ENCODE peak calls at places on chromosomes 4 and X, in six cellular contexts. J is lower lobe of right lung, I is fibroblast of mammary gland, A is upper lobe of left lung, P is astrocyte of the spinal cord, G is endothelial cell of umbilical vein. D is an unnamed sample.
A peak's percentile ranks its signal among the peaks of the same experiment; 100 is the strongest.

GRCh38 chr4:139560396-139561084 is 4.5 kb upstream of the SETD7 start:
- DNase-seq in J (no peak), I (no peak), A (no peak), P (no peak), G (peak; percentile 13), D (no peak)

GRCh38 chr4:145069361-145069760 is 28.6 kb downstream of the ANAPC10 start:
- DNase-seq in J (no peak), I (peak; percentile 71), A (no peak), P (peak; percentile 47), G (no peak), D (no peak)

GRCh38 chrX:11193035-11193469 is 81.9 kb downstream of the HCCS start:
- DNase-seq in J (no peak), I (peak; percentile 85), A (no peak), P (no peak), G (peak; percentile 65), D (no peak)

GRCh38 chrX:57596109-57596870 is 4.5 kb downstream of the ZXDB start:
- DNase-seq in J (no peak), I (no peak), A (no peak), P (no peak), G (peak; percentile 8), D (no peak)

GRCh38 chrX:13418126-13419091 is 98.6 kb upstream of the ATXN3L start:
- DNase-seq in J (no peak), I (peak; percentile 48), A (no peak), P (peak; percentile 15), G (peak; percentile 58), D (no peak)

GRCh38 chr4:97646997-97647396 is 496.3 kb downstream of the STPG2 start:
- DNase-seq in J (no peak), I (peak; percentile 41), A (no peak), P (peak; percentile 54), G (peak; percentile 77), D (no peak)

GRCh38 chr4:146632770-146633470 is 5.8 kb upstream of the POU4F2 start:
- DNase-seq in J (no peak), I (no peak), A (no peak), P (no peak), G (no peak), D (no peak)

GRCh38 chr4:6272863-6273660 is 3.4 kb downstream of the WFS1 start:
- DNase-seq in J (peak; percentile 70), I (peak; percentile 60), A (peak; percentile 51), P (peak; percentile 88), G (peak; percentile 75), D (no peak)

GRCh38 chr4:20443406-20443805 is 191.7 kb downstream of the SLIT2 start:
- DNase-seq in J (no peak), I (no peak), A (no peak), P (no peak), G (no peak), D (no peak)

GRCh38 chr4:56755901-56756300 is 65.6 kb downstream of the SPINK2 start:
- DNase-seq in J (no peak), I (peak; percentile 51), A (no peak), P (peak; percentile 20), G (no peak), D (no peak)

GRCh38 chr4:11149612-11150259 is 279.0 kb downstream of the HS3ST1 start:
- DNase-seq in J (no peak), I (no peak), A (no peak), P (no peak), G (no peak), D (no peak)

GRCh38 chr4:144572660-144573059 is 73.3 kb upstream of the HHIP start:
- DNase-seq in J (no peak), I (no peak), A (no peak), P (no peak), G (no peak), D (no peak)

GRCh38 chr4:114927881-114928280 is 185.5 kb downstream of the NDST4 start:
- DNase-seq in J (no peak), I (no peak), A (no peak), P (no peak), G (no peak), D (no peak)

GRCh38 chr4:15756361-15756861 is 21.7 kb upstream of the CD38 start:
- DNase-seq in J (no peak), I (peak; percentile 8), A (peak; percentile 22), P (peak; percentile 55), G (no peak), D (no peak)

GRCh38 chr4:123043013-123043412 is 120.6 kb upstream of the NUDT6 start:
- DNase-seq in J (no peak), I (no peak), A (no peak), P (peak; percentile 15), G (no peak), D (no peak)

GRCh38 chrX:105752334-105752733 is 70.0 kb upstream of the NRK start:
- DNase-seq in J (no peak), I (no peak), A (no peak), P (no peak), G (no peak), D (no peak)

GRCh38 chrX:72245461-72246089 is 6.7 kb upstream of the ERCC6L start:
- DNase-seq in J (peak; percentile 48), I (peak; percentile 75), A (peak; percentile 66), P (peak; percentile 57), G (peak; percentile 48), D (peak; percentile 41)

GRCh38 chr4:93396274-93396673 is 432.3 kb upstream of the ATOH1 start:
- DNase-seq in J (no peak), I (peak; percentile 51), A (no peak), P (peak; percentile 73), G (peak; percentile 70), D (no peak)

GRCh38 chr4:54090804-54091623 is 8.9 kb upstream of the GSX2 start:
- DNase-seq in J (peak; percentile 57), I (peak; percentile 29), A (no peak), P (no peak), G (peak; percentile 32), D (no peak)

GRCh38 chrX:35380808-35381700 is 417.1 kb upstream of the MAGEB16 start:
- DNase-seq in J (no peak), I (peak; percentile 32), A (no peak), P (peak; percentile 3), G (peak; percentile 1), D (no peak)
- TF ChIP-seq CTCF in J (peak; percentile 47), I (peak; percentile 56), A (peak; percentile 30), P (peak; percentile 38), G (no peak), D (peak; percentile 65)

GRCh38 chrX:129689881-129690280 is 35.1 kb upstream of the APLN start:
- DNase-seq in J (no peak), I (no peak), A (no peak), P (no peak), G (no peak), D (no peak)
- TF ChIP-seq CTCF in J (no peak), I (no peak), A (no peak), P (no peak), G (no peak), D (no peak)

GRCh38 chr4:143184503-143185252 is at the start of gene USP38:
- DNase-seq in J (peak; percentile 93), I (peak; percentile 94), A (peak; percentile 92), P (peak; percentile 94), G (peak; percentile 90), D (peak; percentile 90)
- TF ChIP-seq CTCF in J (no peak), I (no peak), A (peak; percentile 3), P (no peak), G (peak; percentile 5), D (peak; percentile 16)

GRCh38 chr4:74095886-74096264 is 3.1 kb downstream of the CXCL2 start:
- DNase-seq in J (no peak), I (no peak), A (no peak), P (no peak), G (peak; percentile 29), D (no peak)
- TF ChIP-seq CTCF in J (no peak), I (no peak), A (no peak), P (no peak), G (no peak), D (no peak)

GRCh38 chrX:119655125-119655524 is 37.8 kb downstream of the SEPTIN6 start:
- DNase-seq in J (no peak), I (peak; percentile 90), A (peak; percentile 34), P (peak; percentile 80), G (peak; percentile 84), D (no peak)

GRCh38 chrX:119648421-119648775 is 42.2 kb upstream of the NKRF start:
- DNase-seq in J (no peak), I (no peak), A (no peak), P (no peak), G (peak; percentile 24), D (no peak)

GRCh38 chrX:119659522-119659921 is 33.4 kb downstream of the SEPTIN6 start:
- DNase-seq in J (no peak), I (no peak), A (no peak), P (no peak), G (no peak), D (no peak)

DNA sequence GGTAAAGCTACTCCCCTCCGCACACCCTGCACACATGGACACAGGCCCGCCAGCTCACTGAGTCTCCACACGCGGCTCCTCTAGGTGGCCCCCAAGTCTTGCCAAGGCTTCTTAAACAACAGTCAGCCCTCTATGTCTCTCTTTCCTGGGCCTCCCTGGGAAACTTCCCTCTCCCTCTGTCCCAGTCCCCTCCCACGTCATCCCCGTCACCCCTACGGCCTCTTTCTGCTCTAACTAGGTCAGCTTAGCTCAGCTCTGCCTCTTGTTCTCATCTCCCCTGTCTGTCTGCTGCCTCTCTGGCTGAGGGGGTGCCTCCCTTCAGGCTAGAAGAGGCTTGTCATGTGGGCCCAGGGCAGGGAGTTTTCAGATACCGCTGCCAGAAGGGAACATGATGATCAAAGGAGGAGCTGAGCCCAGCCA is 38.8 kb downstream of the SEPTIN6 start:
- DNase-seq in J (no peak), I (peak; percentile 87), A (no peak), P (peak; percentile 61), G (no peak), D (no peak)
- TF ChIP-seq CTCF in J (no peak), I (peak; percentile 27), A (no peak), P (peak; percentile 21), G (no peak), D (no peak)

DNA sequence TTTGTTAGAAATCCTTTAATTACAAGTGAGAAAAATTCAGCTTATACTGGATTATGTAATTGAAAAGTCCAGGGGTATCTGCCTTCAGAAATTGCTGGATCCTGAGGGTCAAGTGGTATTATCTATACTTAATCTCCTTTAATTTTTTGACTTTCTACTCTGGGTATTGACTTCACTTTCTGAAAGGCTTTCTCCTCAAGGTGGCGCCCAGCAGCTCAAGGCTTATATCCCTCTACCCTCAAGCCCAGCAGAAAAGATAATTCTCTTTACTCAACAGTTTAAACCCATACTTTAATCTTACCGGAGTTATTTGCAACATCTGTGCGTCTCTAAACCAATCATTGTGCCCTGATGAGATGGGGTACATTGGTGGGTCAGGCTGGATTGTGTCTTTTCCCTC is 129.5 kb downstream of the LARP7 start:
- DNase-seq in J (no peak), I (peak; percentile 43), A (no peak), P (peak; percentile 45), G (no peak), D (no peak)
- TF ChIP-seq CTCF in J (no peak), I (peak; percentile 73), A (no peak), P (peak; percentile 67), G (no peak), D (peak; percentile 51)

DNA sequence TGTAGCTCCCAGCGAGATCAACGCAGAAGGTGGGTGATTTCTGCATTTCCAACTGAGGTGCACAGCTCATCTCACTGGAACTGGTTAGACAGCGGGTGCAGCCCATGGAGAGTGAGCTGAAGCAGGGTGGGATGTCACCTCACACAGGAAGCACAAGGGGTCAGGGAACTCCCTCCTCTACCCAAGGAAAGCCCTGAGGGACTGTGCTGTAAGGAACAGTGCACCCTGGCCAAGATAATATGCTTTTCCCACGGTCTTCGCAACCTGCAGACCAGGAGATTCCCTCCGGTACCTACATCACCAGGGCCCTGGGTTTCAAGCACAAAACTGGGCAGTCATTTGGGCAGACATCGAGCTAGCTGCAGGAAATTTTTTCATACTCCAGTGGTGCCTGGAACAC is 216.4 kb upstream of the TET2 start:
- DNase-seq in J (no peak), I (no peak), A (no peak), P (no peak), G (no peak), D (no peak)
- TF ChIP-seq CTCF in J (no peak), I (no peak), A (no peak), P (no peak), G (no peak), D (no peak)

GRCh38 chr4:37666625-37667071 is 19.5 kb downstream of the RELL1 start:
- DNase-seq in J (no peak), I (peak; percentile 96), A (peak; percentile 84), P (peak; percentile 86), G (peak; percentile 96), D (no peak)
- TF ChIP-seq CTCF in J (no peak), I (peak; percentile 23), A (peak; percentile 22), P (peak; percentile 14), G (peak; percentile 37), D (no peak)

D was measured in progenitor cell of endocrine pancreas.